ENCODE peak calls at places on chromosomes 4 and X, in seven cellular contexts. L is progenitor cell of endocrine pancreas, G is heart right ventricle, P is lung, Y is heart left ventricle, Q is MCF 10A, W is PC-9. E is an unnamed sample.

GRCh38 chr4:8221476-8221875 is 22.4 kb downstream of the SH3TC1 start:
- DNase-seq in L (no peak), G (no peak), P (no peak), Y (no peak), Q (peak; percentile 69), W (no peak), E (no peak)

GRCh38 chr4:174423257-174423944 is 98.9 kb downstream of the HPGD start:
- DNase-seq in L (no peak), G (no peak), P (no peak), Y (peak; percentile 36), Q (peak; percentile 93), W (peak; percentile 29), E (peak; percentile 94)

GRCh38 chrX:42094208-42094607 is 170.9 kb upstream of the CASK start:
- DNase-seq in L (no peak), G (no peak), P (no peak), Y (no peak), Q (no peak), W (no peak), E (no peak)

GRCh38 chr4:47836655-47837581 is 949 bp downstream of the CORIN start:
- DNase-seq in L (peak; percentile 59), G (peak; percentile 82), P (peak; percentile 82), Y (peak; percentile 91), Q (peak; percentile 84), W (peak; percentile 74), E (peak; percentile 51)

GRCh38 chr4:166816901-166817300 is 417.4 kb downstream of the SPOCK3 start:
- DNase-seq in L (no peak), G (no peak), P (no peak), Y (no peak), Q (peak; percentile 51), W (no peak), E (peak; percentile 87)

GRCh38 chrX:48761674-48762471 is at the start of gene GLOD5:
- DNase-seq in L (peak; percentile 23), G (no peak), P (peak; percentile 70), Y (no peak), Q (peak; percentile 69), W (peak; percentile 74), E (no peak)

GRCh38 chr4:74975848-74976824 is 43.2 kb downstream of the PARM1 start:
- DNase-seq in L (no peak), G (peak; percentile 14), P (no peak), Y (peak; percentile 27), Q (no peak), W (no peak), E (no peak)

GRCh38 chr4:6178757-6179156 is 21.6 kb downstream of the JAKMIP1 start:
- DNase-seq in L (no peak), G (no peak), P (no peak), Y (no peak), Q (peak; percentile 55), W (no peak), E (no peak)

GRCh38 chr4:114178392-114178791 is 198.9 kb upstream of the ARSJ start:
- DNase-seq in L (no peak), G (no peak), P (no peak), Y (no peak), Q (no peak), W (no peak), E (no peak)

GRCh38 chrX:110915120-110915519 is 119.5 kb upstream of the CHRDL1 start:
- DNase-seq in L (no peak), G (no peak), P (no peak), Y (no peak), Q (peak; percentile 70), W (no peak), E (no peak)

GRCh38 chr4:152458801-152459302 is 77.0 kb downstream of the FBXW7 start:
- DNase-seq in L (no peak), G (no peak), P (no peak), Y (no peak), Q (no peak), W (no peak), E (no peak)

GRCh38 chr4:60034371-60034770 is 1165.8 kb upstream of the ADGRL3 start:
- DNase-seq in L (no peak), G (no peak), P (no peak), Y (no peak), Q (no peak), W (no peak), E (no peak)

GRCh38 chr4:39255266-39255665 is 72.9 kb downstream of the WDR19 start:
- DNase-seq in L (no peak), G (no peak), P (no peak), Y (no peak), Q (peak; percentile 30), W (peak; percentile 28), E (no peak)

GRCh38 chr4:36165256-36166005 is 78.9 kb downstream of the ARAP2 start:
- DNase-seq in L (no peak), G (no peak), P (no peak), Y (no peak), Q (peak; percentile 43), W (no peak), E (peak; percentile 38)

GRCh38 chr4:24894243-24894642 is 18.6 kb downstream of the CCDC149 start:
- DNase-seq in L (no peak), G (no peak), P (no peak), Y (no peak), Q (no peak), W (no peak), E (no peak)

GRCh38 chr4:69754926-69755580 is 5.4 kb downstream of the SULT1B1 start:
- DNase-seq in L (no peak), G (no peak), P (no peak), Y (no peak), Q (no peak), W (no peak), E (no peak)

GRCh38 chrX:129744881-129745321 is 6.1 kb downstream of the XPNPEP2 start:
- DNase-seq in L (no peak), G (no peak), P (no peak), Y (no peak), Q (no peak), W (no peak), E (no peak)

GRCh38 chr4:81919238-81919637 is 447.5 kb upstream of the RASGEF1B start:
- DNase-seq in L (no peak), G (no peak), P (no peak), Y (no peak), Q (peak; percentile 38), W (no peak), E (no peak)

GRCh38 chr4:5874811-5875465 is 17.9 kb downstream of the CRMP1 start:
- DNase-seq in L (no peak), G (no peak), P (no peak), Y (no peak), Q (no peak), W (no peak), E (no peak)

GRCh38 chr4:112593438-112594133 is 43.1 kb downstream of the ZGRF1 start:
- DNase-seq in L (no peak), G (no peak), P (no peak), Y (no peak), Q (no peak), W (no peak), E (no peak)

GRCh38 chrX:18389968-18390367 is 35.4 kb upstream of the CDKL5 start:
- DNase-seq in L (no peak), G (no peak), P (no peak), Y (no peak), Q (no peak), W (no peak), E (no peak)

GRCh38 chrX:154049209-154050112 is 29.8 kb upstream of the IRAK1 start:
- DNase-seq in L (no peak), G (no peak), P (no peak), Y (no peak), Q (no peak), W (no peak), E (no peak)

GRCh38 chr4:175413561-175413960 is 398.5 kb downstream of the GPM6A start:
- DNase-seq in L (no peak), G (no peak), P (no peak), Y (no peak), Q (no peak), W (no peak), E (no peak)

GRCh38 chrX:123803331-123803983 is 56.4 kb upstream of the XIAP start:
- DNase-seq in L (no peak), G (no peak), P (no peak), Y (peak; percentile 47), Q (peak; percentile 30), W (peak; percentile 71), E (no peak)

GRCh38 chrX:136336623-136337022 is 35.9 kb downstream of the ADGRG4 start:
- DNase-seq in L (no peak), G (no peak), P (no peak), Y (no peak), Q (peak; percentile 14), W (no peak), E (no peak)

GRCh38 chrX:10242036-10242435 is 85.3 kb downstream of the CLCN4 start:
- DNase-seq in L (no peak), G (no peak), P (no peak), Y (no peak), Q (no peak), W (no peak), E (no peak)

GRCh38 chr4:147924604-147925412 is 192.9 kb downstream of the ARHGAP10 start:
- DNase-seq in L (no peak), G (no peak), P (no peak), Y (no peak), Q (peak; percentile 40), W (no peak), E (no peak)
- TF ChIP-seq CTCF in L (peak; percentile 61), G (peak; percentile 48), P (no peak), Y (peak; percentile 52), Q (peak; percentile 36), W (peak; percentile 39), E (peak; percentile 83)

GRCh38 chr4:119731146-119731742 is 102.6 kb upstream of the PDE5A start:
- DNase-seq in L (no peak), G (no peak), P (no peak), Y (no peak), Q (no peak), W (no peak), E (no peak)
- TF ChIP-seq CTCF in L (no peak), G (no peak), P (no peak), Y (no peak), Q (no peak), W (no peak), E (no peak)

GRCh38 chr4:180827193-180827592 is 1416.0 kb upstream of the TENM3 start:
- DNase-seq in L (no peak), G (no peak), P (no peak), Y (no peak), Q (peak; percentile 46), W (no peak), E (no peak)

GRCh38 chr4:180828455-180829018 is 1414.7 kb upstream of the TENM3 start:
- DNase-seq in L (no peak), G (no peak), P (no peak), Y (no peak), Q (peak; percentile 71), W (peak; percentile 7), E (no peak)

GRCh38 chr4:180827610-180828009 is 1415.6 kb upstream of the TENM3 start:
- DNase-seq in L (no peak), G (no peak), P (no peak), Y (no peak), Q (peak; percentile 39), W (no peak), E (no peak)

GRCh38 chr4:180832086-180832485 is 1411.1 kb upstream of the TENM3 start:
- DNase-seq in L (no peak), G (no peak), P (no peak), Y (no peak), Q (peak; percentile 13), W (no peak), E (no peak)
- TF ChIP-seq CTCF in L (peak; percentile 37), G (no peak), P (no peak), Y (no peak), Q (no peak), W (no peak), E (peak; percentile 39)

DNA sequence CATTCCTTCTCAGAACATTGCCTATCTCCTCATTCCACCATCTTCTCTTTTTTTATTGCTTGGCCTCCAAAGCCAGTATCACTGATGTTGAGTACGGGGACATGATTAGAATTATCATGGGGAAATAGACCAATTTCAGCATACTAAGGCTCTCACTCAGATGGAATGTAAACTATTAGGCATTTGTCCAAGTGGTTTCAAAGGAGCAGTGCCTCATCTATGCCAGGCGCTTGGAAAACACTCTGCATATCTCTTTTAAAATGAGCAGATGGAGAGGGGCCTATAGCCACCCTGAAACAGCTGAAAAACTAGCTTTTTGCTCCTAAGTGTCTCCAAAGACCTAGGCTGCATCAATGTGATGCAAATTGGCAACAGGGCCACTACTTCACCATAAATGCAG is 150.8 kb upstream of the DIPK2B start:
- DNase-seq in L (no peak), G (no peak), P (no peak), Y (no peak), Q (peak; percentile 10), W (no peak), E (peak; percentile 47)
- TF ChIP-seq CTCF in L (no peak), G (no peak), P (no peak), Y (no peak), Q (no peak), W (no peak), E (no peak)